ENCODE peak calls at places on chromosomes 7 and 10, in nine cellular contexts. D is NCI-H2029; J is amygdala; Q is fibroblast of lung; U is amniotic stem cell; V is right lobe of liver; H is AG08396; G is activated CD8-positive, alpha-beta memory T cell treated with anti-CD3 and anti-CD28 coated beads, Interleukin-2, amount 50 U/mL, for 4 hours; W is stimulated activated CD4-positive, alpha-beta T cell treated with anti-CD3 and anti-CD28 coated beads, Interleukin-15, amount 100 ng/mL, for 1 hour. Y is an unnamed sample.

GRCh38 chr7:50317221-50317678 is 12.7 kb downstream of the IKZF1 start:
- DNase-seq in D (no peak), J (no peak), Q (no peak), U (no peak), V (no peak), H (no peak), G (no peak), W (no peak), Y (no peak)

GRCh38 chr7:74371381-74372059 is 82.2 kb upstream of the GTF2IRD1 start:
- DNase-seq in D (peak), J (no peak), Q (peak), U (no peak), V (no peak), H (no peak), G (no peak), W (no peak), Y (no peak)

GRCh38 chr7:137642467-137642866 is 204.3 kb downstream of the DGKI start:
- DNase-seq in D (no peak), J (no peak), Q (peak), U (no peak), V (no peak), H (no peak), G (no peak), W (no peak), Y (peak)

GRCh38 chr10:72010234-72010992 is 46.2 kb downstream of the CHST3 start:
- DNase-seq in D (no peak), J (no peak), Q (no peak), U (no peak), V (no peak), H (no peak), G (no peak), W (no peak), Y (no peak)

GRCh38 chr10:16779375-16779774 is 37.8 kb downstream of the RSU1 start:
- DNase-seq in D (no peak), J (no peak), Q (peak), U (no peak), V (no peak), H (no peak), G (peak), W (no peak), Y (no peak)

GRCh38 chr7:48875300-48875916 is 48.9 kb upstream of the CDC14C start:
- DNase-seq in D (peak), J (no peak), Q (peak), U (no peak), V (peak), H (peak), G (no peak), W (no peak), Y (no peak)

GRCh38 chr10:78248651-78249464 is 215.2 kb downstream of the RPS24 start:
- DNase-seq in D (no peak), J (no peak), Q (peak), U (no peak), V (no peak), H (peak), G (no peak), W (no peak), Y (no peak)

GRCh38 chr7:28329616-28330373 is 82.5 kb upstream of the CREB5 start:
- DNase-seq in D (no peak), J (no peak), Q (no peak), U (no peak), V (no peak), H (no peak), G (no peak), W (no peak), Y (no peak)

GRCh38 chr7:105821527-105821926 is 54.9 kb downstream of the ATXN7L1 start:
- DNase-seq in D (no peak), J (no peak), Q (no peak), U (no peak), V (no peak), H (no peak), G (no peak), W (no peak), Y (no peak)

GRCh38 chr7:114152314-114152938 is 233.6 kb upstream of the PPP1R3A start:
- DNase-seq in D (no peak), J (no peak), Q (no peak), U (no peak), V (no peak), H (no peak), G (no peak), W (no peak), Y (no peak)

GRCh38 chr7:28708458-28708951 is 249.6 kb downstream of the TRIL start:
- DNase-seq in D (no peak), J (peak), Q (peak), U (no peak), V (no peak), H (no peak), G (no peak), W (no peak), Y (peak)

GRCh38 chr7:158863611-158864506 is 7.5 kb downstream of the DYNC2I1 start:
- DNase-seq in D (peak), J (no peak), Q (peak), U (peak), V (peak), H (peak), G (peak), W (no peak), Y (no peak)

GRCh38 chr7:33842141-33842540 is 63.2 kb upstream of the BMPER start:
- DNase-seq in D (no peak), J (no peak), Q (no peak), U (no peak), V (no peak), H (no peak), G (no peak), W (no peak), Y (no peak)

GRCh38 chr7:22990588-22990949 is 23.4 kb downstream of the HYCC1 start:
- DNase-seq in D (no peak), J (no peak), Q (peak), U (no peak), V (no peak), H (peak), G (no peak), W (no peak), Y (no peak)

GRCh38 chr7:17599733-17600685 is 301.6 kb downstream of the AHR start:
- DNase-seq in D (no peak), J (no peak), Q (peak), U (peak), V (no peak), H (peak), G (no peak), W (no peak), Y (no peak)

GRCh38 chr7:116232920-116233319 is 22.6 kb downstream of the TES start:
- DNase-seq in D (no peak), J (no peak), Q (no peak), U (no peak), V (no peak), H (no peak), G (no peak), W (no peak), Y (no peak)

Y was measured in SK-N-MC.